ENCODE peak calls at places on chromosomes 3 and 15, in seven cellular contexts. G, B, K, D, R, I and L are unnamed samples.

GRCh38 chr15:100256096-100256984 is 85.4 kb downstream of the ADAMTS17 start:
- DNase-seq in G (no peak), B (no peak), K (peak), D (no peak), R (no peak), I (no peak), L (no peak)

GRCh38 chr3:14482271-14482721 is 57.8 kb downstream of the GRIP2 start:
- DNase-seq in G (no peak), B (no peak), K (no peak), D (no peak), R (no peak), I (no peak), L (no peak)

GRCh38 chr3:46298871-46299607 is 54.9 kb upstream of the CCR2 start:
- DNase-seq in G (no peak), B (no peak), K (no peak), D (no peak), R (no peak), I (no peak), L (no peak)

GRCh38 chr3:107429330-107430181 is 52.3 kb downstream of the CCDC54 start:
- DNase-seq in G (peak), B (peak), K (peak), D (peak), R (peak), I (peak), L (peak)

GRCh38 chr3:57864853-57865252 is 108.7 kb downstream of the SLMAP start:
- DNase-seq in G (peak), B (no peak), K (no peak), D (peak), R (peak), I (no peak), L (no peak)

GRCh38 chr3:170585008-170585936 is 603 bp downstream of the SLC7A14 start:
- DNase-seq in G (peak), B (no peak), K (peak), D (no peak), R (no peak), I (no peak), L (no peak)

GRCh38 chr15:70147178-70147760 is 49.6 kb upstream of the TLE3 start:
- DNase-seq in G (no peak), B (no peak), K (no peak), D (no peak), R (no peak), I (no peak), L (no peak)

GRCh38 chr3:129618186-129618820 is 11.8 kb upstream of the PLXND1 start:
- DNase-seq in G (no peak), B (no peak), K (no peak), D (no peak), R (no peak), I (no peak), L (no peak)

GRCh38 chr15:70856884-70857546 is 3.1 kb upstream of the LARP6 start:
- DNase-seq in G (peak), B (peak), K (no peak), D (peak), R (no peak), I (no peak), L (no peak)

GRCh38 chr3:33637482-33637881 is 80.6 kb downstream of the CLASP2 start:
- DNase-seq in G (no peak), B (no peak), K (no peak), D (no peak), R (no peak), I (no peak), L (no peak)

GRCh38 chr3:58564456-58565160 is 12.6 kb downstream of the FAM107A start:
- DNase-seq in G (peak), B (peak), K (peak), D (peak), R (no peak), I (no peak), L (no peak)

GRCh38 chr3:18241837-18242236 is 183.3 kb downstream of the SATB1 start:
- DNase-seq in G (no peak), B (no peak), K (no peak), D (no peak), R (no peak), I (no peak), L (no peak)

GRCh38 chr3:102979202-102979601 is 544.4 kb downstream of the ZPLD1 start:
- DNase-seq in G (no peak), B (no peak), K (no peak), D (no peak), R (no peak), I (no peak), L (no peak)

GRCh38 chr15:92846716-92847115 is 53.4 kb upstream of the CHD2 start:
- DNase-seq in G (peak), B (no peak), K (no peak), D (no peak), R (no peak), I (no peak), L (no peak)

GRCh38 chr3:8603115-8603710 is 41.4 kb downstream of the SSUH2 start:
- DNase-seq in G (no peak), B (no peak), K (no peak), D (no peak), R (no peak), I (no peak), L (no peak)

GRCh38 chr3:177589921-177590336 is 392.6 kb upstream of the TBL1XR1 start:
- DNase-seq in G (peak), B (peak), K (no peak), D (peak), R (no peak), I (no peak), L (peak)

GRCh38 chr15:101389362-101389761 is 94.3 kb upstream of the SNRPA1 start:
- DNase-seq in G (no peak), B (no peak), K (no peak), D (no peak), R (no peak), I (no peak), L (no peak)

GRCh38 chr15:34837246-34838016 is 42.1 kb upstream of the ACTC1 start:
- DNase-seq in G (peak), B (no peak), K (no peak), D (peak), R (no peak), I (no peak), L (no peak)

GRCh38 chr15:91224750-91225380 is 124.8 kb downstream of the SV2B start:
- DNase-seq in G (peak), B (no peak), K (peak), D (peak), R (peak), I (peak), L (peak)

GRCh38 chr3:186779204-186779603 is 4.2 kb upstream of the EIF4A2 start:
- DNase-seq in G (no peak), B (no peak), K (no peak), D (no peak), R (no peak), I (no peak), L (no peak)

GRCh38 chr3:52388933-52389332 is 56.0 kb downstream of the SEMA3G start:
- DNase-seq in G (no peak), B (no peak), K (no peak), D (peak), R (peak), I (peak), L (no peak)

GRCh38 chr3:122151480-122151879 is 32.0 kb upstream of the CASR start:
- DNase-seq in G (peak), B (no peak), K (no peak), D (peak), R (no peak), I (no peak), L (no peak)

GRCh38 chr15:47551559-47551958 is 165.7 kb upstream of the SEMA6D start:
- DNase-seq in G (no peak), B (no peak), K (no peak), D (no peak), R (no peak), I (no peak), L (no peak)
- H3K4me2 ChIP-seq in G (no peak), B (no peak), K (no peak), D (no peak), R (no peak), I (no peak), L (no peak)

GRCh38 chr15:63086967-63087366 is 34.7 kb upstream of the LACTB start:
- DNase-seq in G (no peak), B (no peak), K (no peak), D (no peak), R (no peak), I (no peak), L (no peak)

GRCh38 chr15:63088532-63089245 is 33.0 kb upstream of the LACTB start:
- DNase-seq in G (no peak), B (no peak), K (no peak), D (no peak), R (no peak), I (no peak), L (no peak)

GRCh38 chr15:63084806-63085205 is 36.9 kb upstream of the LACTB start:
- DNase-seq in G (no peak), B (no peak), K (no peak), D (no peak), R (no peak), I (no peak), L (no peak)

GRCh38 chr15:63085289-63085688 is 36.4 kb upstream of the LACTB start:
- DNase-seq in G (no peak), B (no peak), K (no peak), D (no peak), R (no peak), I (no peak), L (no peak)

DNA sequence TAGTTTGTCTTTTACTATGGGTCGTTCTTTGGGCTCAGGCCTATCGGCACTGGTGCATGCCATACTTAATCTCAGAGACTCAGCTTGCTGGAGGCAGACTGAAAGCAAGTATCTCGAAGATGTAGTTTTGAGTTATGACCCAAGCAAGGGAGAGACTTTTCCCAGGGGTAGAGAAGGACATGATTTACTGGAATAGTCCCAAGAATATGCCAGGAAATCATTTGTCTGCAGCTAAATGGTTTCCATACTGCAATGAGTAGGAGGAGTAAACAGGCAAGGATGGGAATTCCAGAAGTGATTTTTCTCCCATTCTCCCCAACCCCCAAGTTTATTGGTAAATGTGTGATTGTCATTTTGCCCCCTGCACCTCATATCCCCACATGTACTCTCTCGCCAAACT is 35.4 kb upstream of the LACTB start:
- DNase-seq in G (no peak), B (no peak), K (no peak), D (no peak), R (no peak), I (no peak), L (no peak)
- H3K4me2 ChIP-seq in G (no peak), B (no peak), K (no peak), D (no peak), R (no peak), I (no peak), L (no peak)

DNA sequence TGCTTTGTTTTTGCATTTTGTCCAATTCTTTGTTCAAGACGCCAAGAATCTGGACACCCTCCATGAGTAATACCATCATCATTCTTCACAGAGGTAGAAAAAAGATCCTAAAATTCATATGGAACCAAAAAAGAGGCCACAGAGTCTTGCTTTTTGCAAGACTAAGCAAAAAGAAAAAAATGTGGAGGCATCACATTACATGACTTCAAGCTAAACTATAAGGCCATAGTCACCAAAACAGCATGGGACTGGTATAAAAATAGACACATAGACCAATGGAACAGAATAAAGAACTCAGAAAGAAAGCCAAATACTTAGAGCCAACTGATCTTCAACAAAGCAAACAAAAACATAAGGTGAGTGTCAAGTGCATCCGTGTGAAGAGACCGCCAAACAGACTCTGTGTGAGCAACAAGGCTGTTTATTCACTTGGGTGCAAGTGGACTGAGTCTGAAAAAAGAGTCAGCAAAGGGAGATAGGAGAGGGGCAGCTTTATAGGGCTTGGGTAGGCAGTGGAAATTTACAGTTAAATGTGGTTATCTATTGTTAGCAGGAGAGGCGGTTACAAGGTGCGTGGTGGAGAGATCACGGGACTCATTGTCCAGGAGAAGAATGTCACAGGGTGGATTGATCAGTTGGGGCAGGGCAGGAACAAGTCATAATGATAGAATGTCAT is 10.9 kb downstream of the STRIT1 start:
- DNase-seq in G (peak), B (no peak), K (no peak), D (peak), R (no peak), I (no peak), L (no peak)
- H3K4me2 ChIP-seq in G (peak), B (no peak), K (no peak), D (no peak), R (no peak), I (no peak), L (no peak)

DNA sequence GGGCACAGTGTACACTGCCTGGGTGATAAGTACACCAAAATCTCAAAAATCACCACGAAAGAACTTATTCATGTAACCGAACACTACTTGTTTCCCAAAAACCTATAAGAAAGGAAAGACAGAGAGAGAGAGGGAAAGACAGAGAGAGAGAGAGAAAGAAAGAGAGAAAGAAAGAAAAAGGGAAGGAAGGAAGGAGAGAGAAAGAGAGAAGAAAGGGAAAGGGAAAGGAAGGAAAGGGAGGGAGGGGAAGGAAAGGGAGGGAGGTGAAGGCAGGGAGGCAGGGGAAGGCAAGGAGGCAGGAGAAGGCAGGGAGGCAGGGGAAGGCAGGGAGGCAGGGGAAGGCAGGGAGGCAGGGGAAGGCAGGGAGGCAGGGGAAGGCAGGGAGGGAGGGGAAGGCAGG is 48.2 kb downstream of the ANXA2 start:
- DNase-seq in G (no peak), B (no peak), K (no peak), D (no peak), R (no peak), I (no peak), L (no peak)
- H3K4me2 ChIP-seq in G (no peak), B (no peak), K (no peak), D (no peak), R (no peak), I (no peak), L (no peak)